ENCODE peak calls at places on chromosomes 11 and 22, in eight cellular contexts. Y is left ventricle myocardium inferior; S is transverse colon; I is HCT116; L is SJCRH30; X is K562; U is PC-9; E is CD8-positive, alpha-beta T cell. O is an unnamed sample.
A peak's percentile ranks its signal among the peaks of the same experiment; 100 is the strongest.

GRCh38 chr11:12377824-12378593 is 638 bp downstream of the PARVA start:
- DNase-seq in L (peak; percentile 86), E (no peak), I (peak; percentile 75), U (peak; percentile 68), X (peak; percentile 9), Y (peak; percentile 74), S (peak; percentile 86), O (peak; percentile 39)

GRCh38 chr11:123407124-123407995 is 22.7 kb upstream of the GRAMD1B start:
- DNase-seq in E (peak; percentile 41), S (peak; percentile 79), X (peak; percentile 21), I (peak; percentile 74), L (peak; percentile 78), U (peak; percentile 55), Y (peak; percentile 43), O (peak; percentile 87)

GRCh38 chr11:75582935-75583709 is 21.1 kb downstream of the SERPINH1 start:
- DNase-seq in U (peak; percentile 47), Y (peak; percentile 70), I (no peak), L (peak; percentile 62), S (peak; percentile 57), E (no peak), X (peak; percentile 78), O (peak; percentile 84)

GRCh38 chr22:23122992-23123803 is 18.6 kb downstream of the RSPH14 start:
- DNase-seq in Y (no peak), L (no peak), I (no peak), X (peak; percentile 64), E (no peak), S (no peak), U (no peak), O (no peak)

GRCh38 chr22:26642465-26643367 is 14.7 kb upstream of the MIAT start:
- DNase-seq in E (peak; percentile 70), I (no peak), U (no peak), L (no peak), X (peak; percentile 57), Y (peak; percentile 32), S (peak; percentile 53), O (no peak)

GRCh38 chr22:47810505-47811500 is 1048.4 kb downstream of the TBC1D22A start:
- DNase-seq in X (no peak), L (no peak), U (no peak), Y (no peak), S (no peak), I (no peak), E (no peak), O (no peak)

GRCh38 chr11:6002202-6002699 is 4.5 kb downstream of the OR56A4 start:
- DNase-seq in L (no peak), Y (no peak), S (no peak), X (no peak), E (no peak), I (no peak), U (no peak), O (no peak)

GRCh38 chr11:17350455-17351170 is 987 bp upstream of the NCR3LG1 start:
- DNase-seq in U (no peak), L (no peak), I (no peak), E (no peak), X (no peak), Y (no peak), S (no peak), O (no peak)

GRCh38 chr11:444397-445144 is 2.8 kb upstream of the ANO9 start:
- DNase-seq in U (no peak), Y (no peak), X (peak; percentile 66), S (peak; percentile 84), L (peak; percentile 76), I (no peak), E (no peak), O (no peak)

GRCh38 chr22:49566693-49567092 is 261.0 kb downstream of the BRD1 start:
- DNase-seq in X (no peak), E (no peak), I (no peak), Y (no peak), U (no peak), S (no peak), L (no peak), O (no peak)

GRCh38 chr11:109039611-109040010 is 374.7 kb downstream of the DDX10 start:
- DNase-seq in L (no peak), E (no peak), S (no peak), X (no peak), U (no peak), Y (no peak), I (no peak), O (no peak)

GRCh38 chr11:85809881-85810280 is 1.1 kb downstream of the SYTL2 start:
- DNase-seq in I (no peak), S (peak; percentile 22), Y (no peak), X (peak; percentile 19), U (peak; percentile 60), E (no peak), L (peak; percentile 76), O (peak; percentile 44)
- H3K4me3 ChIP-seq in I (peak overlapping the region; percentile 65), S (peak overlapping the region; percentile 52), Y (peak overlapping the region; percentile 80), X (no peak overlapping the region), U (peak overlapping the region; percentile 81), E (peak overlapping the region; percentile 68), L (peak overlapping the region; percentile 70), O (no peak overlapping the region)

GRCh38 chr11:131498631-131499053 is 128.2 kb downstream of the NTM start:
- DNase-seq in I (no peak), E (no peak), U (no peak), Y (no peak), L (no peak), X (no peak), S (no peak), O (no peak)
- H3K27ac ChIP-seq in I (no peak overlapping the region), E (no peak overlapping the region), U (no peak overlapping the region), Y (no peak overlapping the region), L (no peak overlapping the region), X (no peak overlapping the region), S (no peak overlapping the region), O (no peak overlapping the region)

GRCh38 chr11:64862914-64863313 is 15.5 kb downstream of the EHD1 start:
- DNase-seq in X (no peak), I (no peak), S (no peak), U (no peak), Y (peak; percentile 77), L (no peak), E (no peak), O (no peak)

GRCh38 chr11:64864473-64865285 is 13.7 kb downstream of the EHD1 start:
- DNase-seq in U (no peak), E (no peak), Y (peak; percentile 75), S (peak; percentile 66), X (peak; percentile 31), L (peak; percentile 83), I (no peak), O (no peak)

GRCh38 chr11:64864135-64864472 is 14.3 kb downstream of the EHD1 start:
- DNase-seq in Y (no peak), U (no peak), L (no peak), I (no peak), S (no peak), X (no peak), E (no peak), O (no peak)

GRCh38 chr11:64865286-64866172 is 12.9 kb downstream of the EHD1 start:
- DNase-seq in X (no peak), L (no peak), S (no peak), E (no peak), Y (no peak), I (no peak), U (no peak), O (no peak)

DNA sequence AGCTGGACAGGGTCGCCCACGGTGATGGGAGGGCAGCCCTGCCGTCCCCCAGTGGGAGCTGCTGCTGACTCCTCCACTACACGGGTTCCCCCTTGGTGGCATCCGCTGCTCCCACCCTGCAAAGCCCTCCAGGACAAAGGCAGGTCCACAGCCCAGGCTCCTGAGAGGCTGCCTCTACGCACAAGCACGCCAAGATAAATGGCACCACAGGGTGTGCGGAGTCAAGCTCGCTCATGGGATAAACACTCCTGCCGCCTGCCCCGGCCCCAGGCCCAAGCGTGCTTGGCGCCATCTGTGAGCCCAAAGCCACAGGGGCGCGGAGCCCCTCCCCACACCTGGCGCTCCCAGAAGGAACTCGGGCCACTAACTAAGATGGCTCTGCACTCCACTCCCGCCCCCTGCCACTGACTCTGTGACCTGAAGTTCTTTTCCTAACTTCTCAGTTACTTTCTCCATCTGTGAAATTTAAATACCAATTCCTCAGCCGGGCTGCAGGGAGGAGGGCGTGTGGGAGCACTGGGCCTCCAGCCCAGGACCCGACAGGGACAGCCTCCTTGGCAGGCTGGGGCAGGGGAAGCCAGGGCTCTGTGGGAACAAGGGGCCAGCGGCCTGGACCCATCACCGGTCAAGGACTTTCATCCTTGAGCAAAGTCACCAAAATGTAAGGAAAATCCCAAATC is 14.9 kb downstream of the EHD1 start:
- DNase-seq in I (no peak), E (no peak), X (no peak), L (no peak), U (no peak), Y (no peak), S (no peak), O (peak; percentile 59)
- H3K4me3 ChIP-seq in I (no peak overlapping the region), E (peak overlapping the region; percentile 36), X (no peak overlapping the region), L (peak overlapping the region; percentile 25), U (no peak overlapping the region), Y (peak overlapping the region; percentile 49), S (no peak overlapping the region), O (no peak overlapping the region)

GRCh38 chr11:10925149-10925926 is 67.5 kb upstream of the ZBED5 start:
- DNase-seq in X (no peak), Y (no peak), U (peak; percentile 66), L (peak; percentile 89), E (no peak), S (no peak), I (no peak), O (peak; percentile 92)
- H3K27ac ChIP-seq in X (no peak overlapping the region), Y (no peak overlapping the region), U (peak overlapping the region; percentile 61), L (peak overlapping the region; percentile 36), E (no peak overlapping the region), S (peak overlapping the region; percentile 97), I (no peak overlapping the region), O (peak overlapping the region; percentile 84)

GRCh38 chr11:45458269-45458668 is 172.1 kb upstream of the SYT13 start:
- DNase-seq in L (no peak), S (no peak), Y (no peak), E (no peak), U (no peak), X (no peak), I (no peak), O (no peak)

GRCh38 chr11:45459501-45459900 is 173.4 kb upstream of the SYT13 start:
- DNase-seq in U (no peak), E (no peak), X (no peak), L (no peak), S (no peak), I (no peak), Y (no peak), O (no peak)

GRCh38 chr11:45457649-45458048 is 171.5 kb upstream of the SYT13 start:
- DNase-seq in U (no peak), L (no peak), E (no peak), I (no peak), Y (no peak), X (no peak), S (no peak), O (no peak)

GRCh38 chr11:45455536-45455935 is 169.4 kb upstream of the SYT13 start:
- DNase-seq in I (no peak), L (no peak), S (no peak), X (no peak), U (no peak), Y (no peak), E (no peak), O (no peak)

DNA sequence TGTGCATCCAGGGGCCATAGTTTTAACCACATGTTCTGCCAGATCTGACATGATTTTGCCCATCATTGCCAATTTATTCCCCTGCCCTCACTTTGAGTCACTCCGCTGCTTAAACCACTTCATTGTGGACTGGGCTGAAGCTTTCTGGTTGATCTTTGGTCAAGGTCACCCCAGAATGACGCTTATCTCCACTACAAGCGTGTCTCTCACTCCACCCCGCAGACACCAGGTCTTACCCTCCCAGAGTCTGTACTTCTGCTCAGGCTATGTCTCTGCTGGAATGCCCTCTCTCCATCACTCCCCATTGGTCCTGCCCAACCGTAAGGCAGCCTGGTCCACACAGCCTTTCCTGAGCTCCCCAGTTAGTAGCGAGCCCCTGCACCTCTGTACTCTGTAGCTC is 170.5 kb upstream of the SYT13 start:
- DNase-seq in I (no peak), X (no peak), E (no peak), L (no peak), S (no peak), Y (no peak), U (no peak), O (no peak)
- H3K4me3 ChIP-seq in I (no peak overlapping the region), X (no peak overlapping the region), E (no peak overlapping the region), L (no peak overlapping the region), S (no peak overlapping the region), Y (no peak overlapping the region), U (no peak overlapping the region), O (no peak overlapping the region)

O was measured in WERI-Rb-1.